ENCODE peak calls at places on chromosomes 11 and 22, in six cellular contexts. A, P, V, D, W and R are unnamed samples.

GRCh38 chr11:10529279-10529678 is 11.7 kb downstream of the RNF141 start:
- DNase-seq in A (no peak), P (no peak), V (no peak), D (no peak), W (no peak), R (peak; percentile 62)

GRCh38 chr22:28402539-28402938 is 277.1 kb downstream of the TTC28 start:
- DNase-seq in A (no peak), P (no peak), V (no peak), D (no peak), W (no peak), R (no peak)

GRCh38 chr11:95242202-95242989 is 11.4 kb upstream of the SESN3 start:
- DNase-seq in A (no peak), P (no peak), V (no peak), D (no peak), W (no peak), R (no peak)

GRCh38 chr22:48106215-48106614 is 1343.8 kb downstream of the TBC1D22A start:
- DNase-seq in A (no peak), P (no peak), V (no peak), D (no peak), W (no peak), R (no peak)

GRCh38 chr22:22554324-22555284 is 4.5 kb downstream of the PRAME start:
- DNase-seq in A (no peak), P (no peak), V (no peak), D (no peak), W (no peak), R (no peak)

GRCh38 chr11:75888391-75888790 is 73.4 kb downstream of the UVRAG start:
- DNase-seq in A (no peak), P (no peak), V (no peak), D (no peak), W (no peak), R (no peak)

GRCh38 chr11:46345131-46345597 is 2.1 kb upstream of the DGKZ start:
- DNase-seq in A (no peak), P (no peak), V (no peak), D (no peak), W (peak; percentile 77), R (no peak)

GRCh38 chr22:39525658-39525975 is 5.3 kb downstream of the ATF4 start:
- DNase-seq in A (no peak), P (no peak), V (no peak), D (no peak), W (peak; percentile 48), R (no peak)

GRCh38 chr11:40276960-40277359 is 1182.5 kb downstream of the LRRC4C start:
- DNase-seq in A (no peak), P (no peak), V (no peak), D (no peak), W (no peak), R (no peak)

GRCh38 chr11:2789331-2789730 is 89.5 kb upstream of the KCNQ1OT1 start:
- DNase-seq in A (peak; percentile 0), P (no peak), V (no peak), D (no peak), W (peak; percentile 13), R (no peak)

GRCh38 chr11:120712862-120713770 is 201.6 kb downstream of the GRIK4 start:
- DNase-seq in A (no peak), P (no peak), V (no peak), D (no peak), W (no peak), R (no peak)

GRCh38 chr11:103384652-103385051 is 275.4 kb downstream of the DYNC2H1 start:
- DNase-seq in A (no peak), P (no peak), V (no peak), D (no peak), W (no peak), R (no peak)

GRCh38 chr11:64974124-64974523 is 2.2 kb upstream of the MAJIN start:
- DNase-seq in A (no peak), P (no peak), V (no peak), D (no peak), W (no peak), R (no peak)

GRCh38 chr11:75510626-75511025 is 15.1 kb downstream of the GDPD5 start:
- DNase-seq in A (no peak), P (no peak), V (no peak), D (no peak), W (no peak), R (no peak)

GRCh38 chr11:36164522-36165250 is 124.5 kb downstream of the COMMD9 start:
- DNase-seq in A (no peak), P (no peak), V (no peak), D (no peak), W (no peak), R (peak; percentile 45)

GRCh38 chr11:122207921-122208764 is 92.1 kb upstream of the BLID start:
- DNase-seq in A (no peak), P (no peak), V (no peak), D (no peak), W (no peak), R (peak; percentile 65)

GRCh38 chr11:68033708-68034045 is 3.2 kb downstream of the NDUFS8 start:
- DNase-seq in A (no peak), P (no peak), V (no peak), D (no peak), W (peak; percentile 47), R (no peak)

GRCh38 chr11:126990716-126991480 is 9.7 kb downstream of the KIRREL3 start:
- DNase-seq in A (no peak), P (no peak), V (no peak), D (no peak), W (no peak), R (no peak)

GRCh38 chr22:50269573-50270301 is 443 bp downstream of the MAPK11 start:
- DNase-seq in A (peak; percentile 26), P (peak; percentile 18), V (no peak), D (no peak), W (no peak), R (no peak)

GRCh38 chr22:49659924-49660315 is 167.8 kb downstream of the BRD1 start:
- DNase-seq in A (no peak), P (no peak), V (no peak), D (no peak), W (no peak), R (no peak)

GRCh38 chr11:73334244-73335203 is 26.4 kb downstream of the ARHGEF17 start:
- DNase-seq in A (no peak), P (no peak), V (no peak), D (no peak), W (peak; percentile 73), R (peak; percentile 94)

GRCh38 chr11:76880314-76880713 is 19.6 kb downstream of the ACER3 start:
- DNase-seq in A (no peak), P (no peak), V (no peak), D (no peak), W (no peak), R (no peak)

GRCh38 chr11:77020751-77021150 is 13.4 kb upstream of the B3GNT6 start:
- DNase-seq in A (no peak), P (no peak), V (no peak), D (no peak), W (no peak), R (no peak)

GRCh38 chr11:38547464-38547863 is 1949.4 kb upstream of the RAG2 start:
- DNase-seq in A (no peak), P (no peak), V (no peak), D (no peak), W (no peak), R (no peak)

GRCh38 chr11:59106363-59107336 is at the start of gene FAM111B:
- DNase-seq in A (peak; percentile 50), P (peak; percentile 50), V (no peak), D (no peak), W (peak; percentile 89), R (peak; percentile 83)

GRCh38 chr11:79762271-79762935 is 321.6 kb upstream of the TENM4 start:
- DNase-seq in A (no peak), P (no peak), V (no peak), D (no peak), W (no peak), R (no peak)

GRCh38 chr11:116994195-116994594 is 104.0 kb downstream of the SIK3 start:
- DNase-seq in A (no peak), P (no peak), V (no peak), D (no peak), W (no peak), R (no peak)

GRCh38 chr11:34928960-34929680 is 12.7 kb downstream of the PDHX start:
- DNase-seq in A (no peak), P (no peak), V (no peak), D (no peak), W (no peak), R (no peak)

GRCh38 chr22:30252411-30253204 is 6.0 kb upstream of the LIF start:
- DNase-seq in A (no peak), P (no peak), V (no peak), D (no peak), W (peak; percentile 85), R (no peak)

GRCh38 chr11:19426022-19426718 is 185.4 kb upstream of the E2F8 start:
- DNase-seq in A (no peak), P (no peak), V (no peak), D (no peak), W (no peak), R (no peak)